ENCODE peak calls at places on chromosomes 11 and 22, in seven cellular contexts. K, F, D, H, T, N and R are unnamed samples.

GRCh38 chr22:24200616-24201212 is 19.4 kb downstream of the SUSD2 start:
- ATAC-seq in K (peak), F (peak), D (no peak), H (no peak), T (no peak), N (no peak), R (no peak)

GRCh38 chr11:111335124-111335535 is 36.8 kb downstream of the POU2AF3 start:
- ATAC-seq in K (peak), F (no peak), D (no peak), H (no peak), T (peak), N (no peak), R (no peak)

GRCh38 chr11:116602637-116602942 is 170.2 kb downstream of the BUD13 start:
- ATAC-seq in K (no peak), F (no peak), D (no peak), H (no peak), T (no peak), N (no peak), R (no peak)

GRCh38 chr22:45475876-45476514 is 26.7 kb upstream of the FBLN1 start:
- ATAC-seq in K (no peak), F (no peak), D (no peak), H (no peak), T (no peak), N (no peak), R (peak)

GRCh38 chr11:119993732-119994131 is 144.2 kb downstream of the TRIM29 start:
- ATAC-seq in K (no peak), F (peak), D (peak), H (no peak), T (no peak), N (peak), R (no peak)

GRCh38 chr11:126024143-126024542 is 38.5 kb downstream of the CDON start:
- ATAC-seq in K (no peak), F (no peak), D (no peak), H (no peak), T (no peak), N (no peak), R (peak)

GRCh38 chr11:120179071-120179672 is 31.7 kb upstream of the OAF start:
- ATAC-seq in K (peak), F (no peak), D (no peak), H (no peak), T (no peak), N (no peak), R (no peak)

GRCh38 chr22:33579448-33580093 is 340.7 kb downstream of the LARGE1 start:
- ATAC-seq in K (peak), F (peak), D (peak), H (no peak), T (peak), N (peak), R (no peak)

GRCh38 chr11:35905901-35906661 is 37.8 kb upstream of the LDLRAD3 start:
- ATAC-seq in K (no peak), F (no peak), D (no peak), H (no peak), T (no peak), N (no peak), R (no peak)

DNA sequence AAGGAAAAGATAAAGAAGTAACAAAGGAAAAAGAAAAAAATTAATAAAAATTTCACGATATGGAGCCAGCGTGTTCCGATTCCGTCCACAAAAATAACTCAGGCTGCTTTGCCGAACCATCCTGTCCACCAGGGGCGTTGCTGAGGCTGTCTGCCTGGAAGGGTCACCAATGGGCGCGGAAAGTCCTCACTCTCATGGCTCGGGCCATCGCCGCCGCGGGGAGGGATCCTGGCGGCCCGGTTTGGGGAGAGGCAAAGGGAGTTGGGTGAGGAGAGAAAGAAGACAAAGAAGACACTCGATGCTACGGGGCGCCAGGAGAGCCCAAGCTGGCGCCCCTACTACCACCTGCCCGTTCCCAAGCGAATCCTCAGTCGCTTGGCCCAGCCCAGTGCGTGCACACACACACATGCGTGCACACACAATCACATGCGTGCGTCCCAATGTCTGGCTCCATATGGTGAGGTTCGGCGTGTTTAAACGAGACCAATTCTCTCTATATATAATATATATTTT is 5.6 kb upstream of the PYGM start:
- ATAC-seq in K (no peak), F (no peak), D (no peak), H (no peak), T (no peak), N (peak), R (no peak)
- TF ChIP-seq CTCF in K (no peak), F (peak), D (no peak), H (peak), T (no peak), N (peak), R (peak)

GRCh38 chr11:2825261-2825885 is 60.2 kb downstream of the CDKN1C start:
- ATAC-seq in K (peak), F (no peak), D (no peak), H (no peak), T (peak), N (peak), R (peak)
- TF ChIP-seq CTCF in K (no peak), F (no peak), D (no peak), H (no peak), T (peak), N (no peak), R (peak)

GRCh38 chr11:80778432-80778831 is 1337.6 kb upstream of the TENM4 start:
- ATAC-seq in K (peak), F (no peak), D (peak), H (no peak), T (no peak), N (no peak), R (no peak)

GRCh38 chr11:80773919-80774318 is 1333.1 kb upstream of the TENM4 start:
- ATAC-seq in K (no peak), F (no peak), D (no peak), H (no peak), T (no peak), N (no peak), R (no peak)
- TF ChIP-seq CTCF in K (no peak), F (no peak), D (no peak), H (no peak), T (no peak), N (no peak), R (no peak)

GRCh38 chr11:75014129-75014528 is 25.4 kb downstream of the NEU3 start:
- ATAC-seq in K (no peak), F (peak), D (peak), H (no peak), T (no peak), N (no peak), R (no peak)
- TF ChIP-seq CTCF in K (no peak), F (no peak), D (no peak), H (no peak), T (no peak), N (no peak), R (no peak)

DNA sequence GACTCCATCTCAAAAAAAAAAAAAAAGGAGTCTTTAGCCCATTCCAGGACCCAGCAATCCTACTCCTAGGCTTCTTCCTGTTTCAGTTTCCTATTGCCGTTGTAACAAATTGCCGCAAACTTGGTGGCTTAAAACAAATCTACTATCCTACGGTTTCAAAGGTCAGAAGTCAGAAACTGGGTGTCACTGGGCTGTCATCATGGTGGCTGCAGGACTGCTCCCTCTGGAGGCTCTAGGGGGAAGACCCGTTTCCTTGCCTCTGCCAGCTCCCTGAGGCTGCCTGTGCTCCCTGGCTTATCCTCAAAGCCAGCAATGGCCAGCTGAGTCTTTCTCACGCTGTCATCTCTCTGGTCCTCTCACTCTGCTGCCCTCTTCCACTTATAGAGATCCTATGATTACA is 8.7 kb upstream of the DAGLA start:
- ATAC-seq in K (peak), F (peak), D (peak), H (no peak), T (peak), N (peak), R (no peak)
- TF ChIP-seq CTCF in K (peak), F (peak), D (no peak), H (no peak), T (peak), N (peak), R (no peak)

GRCh38 chr11:69594481-69594880 is 46.5 kb upstream of the CCND1 start:
- ATAC-seq in K (no peak), F (no peak), D (no peak), H (no peak), T (no peak), N (no peak), R (no peak)

GRCh38 chr11:69599502-69599901 is 41.5 kb upstream of the CCND1 start:
- ATAC-seq in K (no peak), F (no peak), D (no peak), H (no peak), T (no peak), N (no peak), R (no peak)

GRCh38 chr11:69601346-69601975 is 39.5 kb upstream of the CCND1 start:
- ATAC-seq in K (no peak), F (no peak), D (no peak), H (no peak), T (no peak), N (no peak), R (no peak)

GRCh38 chr11:69595805-69596665 is 44.9 kb upstream of the CCND1 start:
- ATAC-seq in K (no peak), F (no peak), D (no peak), H (no peak), T (no peak), N (no peak), R (no peak)

GRCh38 chr11:69598147-69598546 is 42.8 kb upstream of the CCND1 start:
- ATAC-seq in K (peak), F (peak), D (peak), H (no peak), T (peak), N (peak), R (no peak)
- TF ChIP-seq CTCF in K (no peak), F (peak), D (no peak), H (no peak), T (peak), N (no peak), R (no peak)

DNA sequence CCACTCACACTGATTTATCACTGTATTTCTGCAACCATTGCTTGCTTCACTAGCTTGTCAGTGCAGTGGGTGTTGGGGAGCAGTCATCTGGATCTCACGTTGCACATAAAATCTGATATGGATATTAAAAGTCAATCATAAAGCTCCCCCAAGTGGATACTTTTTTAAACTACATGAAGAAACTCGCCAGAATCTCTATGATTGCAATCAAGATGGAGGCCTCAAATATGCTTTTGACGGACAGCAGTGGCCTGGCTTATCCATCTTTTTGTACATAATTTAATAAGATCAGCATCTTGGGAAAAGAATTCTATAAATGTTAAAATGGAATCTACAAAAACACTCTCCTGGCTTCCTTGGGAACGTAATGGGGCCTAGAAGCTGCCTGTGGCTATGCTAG is 137.7 kb downstream of the WT1 start:
- ATAC-seq in K (peak), F (peak), D (no peak), H (peak), T (no peak), N (no peak), R (no peak)
- TF ChIP-seq CTCF in K (peak), F (peak), D (no peak), H (peak), T (peak), N (peak), R (no peak)

GRCh38 chr11:95150977-95151684 is 61.5 kb downstream of the ENDOD1 start:
- ATAC-seq in K (peak), F (peak), D (peak), H (peak), T (peak), N (peak), R (peak)
- TF ChIP-seq CTCF in K (peak), F (peak), D (no peak), H (no peak), T (peak), N (peak), R (peak)